ENCODE peak calls at places on chromosomes 16 and 17, in seven cellular contexts. One of them, this sample, is unnamed.
A peak's percentile ranks its signal among the peaks of the same experiment; 100 is the strongest.

GRCh38 chr16:25038239-25038954 is 23.2 kb upstream of the ARHGAP17 start:
- DNase-seq in H1: no peak
- DNase-seq in mesenchymal stem cell: no peak
- DNase-seq in IMR-90: no peak
- DNase-seq in mesendoderm: no peak
- DNase-seq in H9: no peak
- DNase-seq in trophoblast cell: no peak
- DNase-seq in this sample: no peak

GRCh38 chr16:67277999-67278772 is 1.1 kb upstream of the PLEKHG4 start:
- DNase-seq in mesendoderm: no peak
- DNase-seq in H1: no peak
- DNase-seq in H9: no peak
- DNase-seq in trophoblast cell: no peak
- DNase-seq in IMR-90: peak; percentile 90
- DNase-seq in mesenchymal stem cell: peak; percentile 87
- DNase-seq in this sample: no peak

GRCh38 chr16:76577003-76577402 is 299.8 kb downstream of the CNTNAP4 start:
- DNase-seq in IMR-90: no peak
- DNase-seq in H1: no peak
- DNase-seq in H9: no peak
- DNase-seq in trophoblast cell: no peak
- DNase-seq in mesendoderm: no peak
- DNase-seq in mesenchymal stem cell: no peak
- DNase-seq in this sample: no peak

GRCh38 chr16:77359065-77359502 is 75.8 kb downstream of the ADAMTS18 start:
- DNase-seq in IMR-90: peak; percentile 0
- DNase-seq in mesendoderm: no peak
- DNase-seq in mesenchymal stem cell: peak; percentile 57
- DNase-seq in trophoblast cell: no peak
- DNase-seq in H9: no peak
- DNase-seq in H1: no peak
- DNase-seq in this sample: peak; percentile 18

GRCh38 chr17:10698116-10698818 is 873 bp downstream of the ADPRM start:
- DNase-seq in mesendoderm: peak; percentile 7
- DNase-seq in H1: no peak
- DNase-seq in trophoblast cell: peak; percentile 8
- DNase-seq in H9: no peak
- DNase-seq in mesenchymal stem cell: peak; percentile 39
- DNase-seq in IMR-90: peak; percentile 10
- DNase-seq in this sample: no peak

GRCh38 chr17:53736516-53737274 is 86.0 kb upstream of the KIF2B start:
- DNase-seq in mesenchymal stem cell: no peak
- DNase-seq in trophoblast cell: no peak
- DNase-seq in H1: no peak
- DNase-seq in mesendoderm: no peak
- DNase-seq in IMR-90: no peak
- DNase-seq in H9: no peak
- DNase-seq in this sample: no peak

GRCh38 chr16:11152205-11152604 is 103.8 kb downstream of the SOCS1 start:
- DNase-seq in mesenchymal stem cell: no peak
- DNase-seq in IMR-90: no peak
- DNase-seq in trophoblast cell: no peak
- DNase-seq in mesendoderm: no peak
- DNase-seq in H9: no peak
- DNase-seq in H1: no peak
- DNase-seq in this sample: no peak

GRCh38 chr17:81417049-81417878 is 22.0 kb downstream of the BAHCC1 start:
- DNase-seq in mesenchymal stem cell: no peak
- DNase-seq in IMR-90: no peak
- DNase-seq in trophoblast cell: no peak
- DNase-seq in H9: no peak
- DNase-seq in mesendoderm: no peak
- DNase-seq in H1: no peak
- DNase-seq in this sample: no peak

GRCh38 chr17:34668206-34668605 is 88.8 kb downstream of the TMEM132E start:
- DNase-seq in H1: no peak
- DNase-seq in mesenchymal stem cell: no peak
- DNase-seq in mesendoderm: no peak
- DNase-seq in IMR-90: no peak
- DNase-seq in trophoblast cell: no peak
- DNase-seq in H9: no peak
- DNase-seq in this sample: no peak

GRCh38 chr17:75575197-75575596 is 12.4 kb upstream of the MYO15B start:
- DNase-seq in mesenchymal stem cell: no peak
- DNase-seq in trophoblast cell: no peak
- DNase-seq in IMR-90: no peak
- DNase-seq in H1: no peak
- DNase-seq in mesendoderm: no peak
- DNase-seq in H9: no peak
- DNase-seq in this sample: no peak

GRCh38 chr17:75574404-75575093 is 13.1 kb upstream of the MYO15B start:
- DNase-seq in mesendoderm: no peak
- DNase-seq in mesenchymal stem cell: no peak
- DNase-seq in H1: no peak
- DNase-seq in trophoblast cell: no peak
- DNase-seq in IMR-90: no peak
- DNase-seq in H9: no peak
- DNase-seq in this sample: no peak

GRCh38 chr17:75573994-75574393 is 13.6 kb upstream of the MYO15B start:
- DNase-seq in IMR-90: no peak
- DNase-seq in mesenchymal stem cell: no peak
- DNase-seq in mesendoderm: no peak
- DNase-seq in trophoblast cell: no peak
- DNase-seq in H1: no peak
- DNase-seq in H9: no peak
- DNase-seq in this sample: no peak

GRCh38 chr17:75576661-75577060 is 10.9 kb upstream of the MYO15B start:
- DNase-seq in mesenchymal stem cell: no peak
- DNase-seq in IMR-90: no peak
- DNase-seq in H9: no peak
- DNase-seq in trophoblast cell: peak; percentile 52
- DNase-seq in H1: no peak
- DNase-seq in mesendoderm: no peak
- DNase-seq in this sample: no peak

DNA sequence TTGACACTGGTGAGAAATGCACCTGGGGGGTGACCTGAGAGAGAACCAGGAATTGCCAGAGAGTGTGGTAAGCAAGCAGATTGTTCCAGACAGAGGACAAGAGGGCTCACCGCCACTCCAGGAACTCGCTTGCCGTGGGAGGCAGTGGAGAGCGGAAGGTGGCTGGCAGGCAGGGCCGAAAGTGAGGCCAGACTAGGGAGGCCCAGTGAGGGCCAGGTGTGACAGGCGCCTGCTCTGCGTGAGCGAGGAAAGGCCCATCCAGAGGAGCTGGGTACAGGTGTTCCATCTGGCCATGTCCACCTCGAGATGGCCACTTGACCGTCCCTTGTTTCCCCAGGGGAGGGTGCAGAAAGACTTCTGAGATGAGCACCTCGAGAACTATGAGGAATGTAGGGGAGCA is 11.9 kb upstream of the MYO15B start:
- DNase-seq in mesenchymal stem cell: no peak
- DNase-seq in trophoblast cell: no peak
- DNase-seq in H9: no peak
- DNase-seq in mesendoderm: no peak
- DNase-seq in IMR-90: no peak
- DNase-seq in H1: no peak
- DNase-seq in this sample: no peak
- H4K8ac ChIP-seq in mesenchymal stem cell: no peak overlapping the region
- H4K8ac ChIP-seq in trophoblast cell: no peak overlapping the region
- H4K8ac ChIP-seq in H9: no peak overlapping the region
- H4K8ac ChIP-seq in mesendoderm: no peak overlapping the region
- H4K8ac ChIP-seq in IMR-90: no peak overlapping the region
- H4K8ac ChIP-seq in H1: no peak overlapping the region
- H4K8ac ChIP-seq in this sample: no peak overlapping the region

GRCh38 chr17:49224198-49224996 is 6.2 kb downstream of the PHOSPHO1 start:
- DNase-seq in H9: peak; percentile 82
- DNase-seq in trophoblast cell: no peak
- DNase-seq in IMR-90: no peak
- DNase-seq in mesendoderm: peak; percentile 53
- DNase-seq in H1: peak; percentile 78
- DNase-seq in mesenchymal stem cell: peak; percentile 23
- DNase-seq in this sample: no peak

GRCh38 chr17:49225554-49226236 is 4.9 kb downstream of the PHOSPHO1 start:
- DNase-seq in trophoblast cell: no peak
- DNase-seq in H9: no peak
- DNase-seq in IMR-90: no peak
- DNase-seq in H1: no peak
- DNase-seq in mesendoderm: no peak
- DNase-seq in mesenchymal stem cell: no peak
- DNase-seq in this sample: no peak

GRCh38 chr17:49224997-49225337 is 5.6 kb downstream of the PHOSPHO1 start:
- DNase-seq in trophoblast cell: no peak
- DNase-seq in mesenchymal stem cell: no peak
- DNase-seq in H9: no peak
- DNase-seq in H1: no peak
- DNase-seq in mesendoderm: no peak
- DNase-seq in IMR-90: no peak
- DNase-seq in this sample: no peak

GRCh38 chr17:49223517-49224197 is 6.9 kb downstream of the PHOSPHO1 start:
- DNase-seq in H1: peak; percentile 97
- DNase-seq in IMR-90: peak; percentile 10
- DNase-seq in H9: peak; percentile 90
- DNase-seq in mesenchymal stem cell: peak; percentile 38
- DNase-seq in trophoblast cell: peak; percentile 40
- DNase-seq in mesendoderm: peak; percentile 63
- DNase-seq in this sample: peak; percentile 67

DNA sequence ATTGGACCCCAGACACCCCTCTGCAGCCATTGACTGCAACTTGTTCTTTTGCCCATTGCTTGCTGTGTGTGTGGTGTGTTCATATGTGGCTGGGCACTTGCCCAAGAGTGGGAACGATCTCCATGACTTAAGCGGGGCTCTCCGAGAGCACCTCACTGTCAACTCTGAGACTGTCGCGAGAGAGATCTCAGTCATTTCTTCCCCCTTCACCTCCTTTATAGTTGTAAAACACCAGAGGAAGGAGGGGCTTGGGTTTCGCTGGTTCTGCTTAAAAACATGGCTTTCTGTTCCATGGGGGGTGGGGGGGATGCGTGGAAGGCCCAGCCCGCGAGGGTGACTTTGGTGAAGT is 7.4 kb downstream of the PHOSPHO1 start:
- DNase-seq in mesenchymal stem cell: no peak
- DNase-seq in trophoblast cell: no peak
- DNase-seq in IMR-90: no peak
- DNase-seq in H9: no peak
- DNase-seq in H1: no peak
- DNase-seq in mesendoderm: no peak
- DNase-seq in this sample: no peak
- H3K4me2 ChIP-seq in mesenchymal stem cell: peak overlapping the region; percentile 7
- H3K4me2 ChIP-seq in trophoblast cell: no peak overlapping the region
- H3K4me2 ChIP-seq in IMR-90: peak overlapping the region; percentile 28
- H3K4me2 ChIP-seq in H9: peak overlapping the region; percentile 62
- H3K4me2 ChIP-seq in H1: peak overlapping the region; percentile 78
- H3K4me2 ChIP-seq in mesendoderm: no peak overlapping the region
- H3K4me2 ChIP-seq in this sample: peak overlapping the region; percentile 2

GRCh38 chr16:4337540-4338088 is 13.5 kb downstream of the PAM16 start:
- DNase-seq in IMR-90: no peak
- DNase-seq in H9: no peak
- DNase-seq in H1: no peak
- DNase-seq in trophoblast cell: no peak
- DNase-seq in mesendoderm: no peak
- DNase-seq in mesenchymal stem cell: no peak
- DNase-seq in this sample: no peak

GRCh38 chr16:4333308-4333638 is 17.4 kb downstream of the GLIS2 start:
- DNase-seq in IMR-90: no peak
- DNase-seq in mesenchymal stem cell: no peak
- DNase-seq in mesendoderm: no peak
- DNase-seq in H1: no peak
- DNase-seq in H9: no peak
- DNase-seq in trophoblast cell: no peak
- DNase-seq in this sample: no peak

GRCh38 chr16:4336701-4337539 is 14.2 kb downstream of the PAM16 start:
- DNase-seq in mesenchymal stem cell: no peak
- DNase-seq in H9: peak; percentile 31
- DNase-seq in IMR-90: no peak
- DNase-seq in mesendoderm: no peak
- DNase-seq in trophoblast cell: no peak
- DNase-seq in H1: no peak
- DNase-seq in this sample: no peak

GRCh38 chr16:4332623-4333307 is 16.9 kb downstream of the GLIS2 start:
- DNase-seq in H9: no peak
- DNase-seq in mesenchymal stem cell: no peak
- DNase-seq in H1: no peak
- DNase-seq in mesendoderm: no peak
- DNase-seq in trophoblast cell: no peak
- DNase-seq in IMR-90: no peak
- DNase-seq in this sample: no peak

DNA sequence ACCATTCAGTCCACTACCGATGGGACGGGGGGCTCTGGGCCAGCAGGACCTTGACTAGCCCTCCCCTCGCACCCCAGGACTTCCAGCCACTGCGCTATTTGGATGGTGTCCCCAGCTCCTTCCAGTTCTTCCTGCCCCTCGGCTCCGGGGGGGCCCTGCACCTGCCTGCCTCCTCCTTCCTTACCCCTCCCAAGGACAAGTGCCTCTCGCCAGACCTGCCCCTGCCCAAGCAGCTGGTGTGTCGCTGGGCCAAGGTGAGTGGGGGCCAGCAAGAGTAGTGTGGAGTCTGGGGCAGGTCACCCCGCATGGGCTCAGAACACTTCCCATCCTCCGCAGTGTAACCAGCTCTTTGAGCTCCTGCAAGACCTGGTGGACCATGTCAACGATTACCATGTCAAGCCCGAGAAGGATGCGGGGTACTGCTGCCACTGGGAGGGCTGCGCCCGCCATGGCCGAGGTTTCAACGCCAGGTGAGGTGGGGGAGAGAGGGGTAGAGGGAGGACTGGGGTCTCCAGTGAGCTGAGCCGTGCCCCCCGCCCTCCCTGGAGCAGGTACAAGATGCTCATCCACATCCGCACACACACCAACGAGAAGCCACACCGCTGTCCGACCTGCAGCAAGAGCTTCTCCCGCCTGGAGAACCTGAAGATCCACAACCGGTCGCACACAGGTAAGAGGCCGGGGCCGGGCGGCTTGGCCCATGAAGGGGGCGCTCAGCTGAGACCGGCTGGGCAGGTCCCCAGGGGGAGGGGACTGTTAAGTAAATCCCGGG is 16.2 kb downstream of the PAM16 start:
- DNase-seq in trophoblast cell: no peak
- DNase-seq in IMR-90: no peak
- DNase-seq in mesenchymal stem cell: no peak
- DNase-seq in mesendoderm: no peak
- DNase-seq in H1: no peak
- DNase-seq in H9: peak; percentile 36
- DNase-seq in this sample: no peak
- H4K8ac ChIP-seq in trophoblast cell: no peak overlapping the region
- H4K8ac ChIP-seq in IMR-90: no peak overlapping the region
- H4K8ac ChIP-seq in mesenchymal stem cell: no peak overlapping the region
- H4K8ac ChIP-seq in mesendoderm: no peak overlapping the region
- H4K8ac ChIP-seq in H1: no peak overlapping the region
- H4K8ac ChIP-seq in H9: no peak overlapping the region
- H4K8ac ChIP-seq in this sample: no peak overlapping the region

DNA sequence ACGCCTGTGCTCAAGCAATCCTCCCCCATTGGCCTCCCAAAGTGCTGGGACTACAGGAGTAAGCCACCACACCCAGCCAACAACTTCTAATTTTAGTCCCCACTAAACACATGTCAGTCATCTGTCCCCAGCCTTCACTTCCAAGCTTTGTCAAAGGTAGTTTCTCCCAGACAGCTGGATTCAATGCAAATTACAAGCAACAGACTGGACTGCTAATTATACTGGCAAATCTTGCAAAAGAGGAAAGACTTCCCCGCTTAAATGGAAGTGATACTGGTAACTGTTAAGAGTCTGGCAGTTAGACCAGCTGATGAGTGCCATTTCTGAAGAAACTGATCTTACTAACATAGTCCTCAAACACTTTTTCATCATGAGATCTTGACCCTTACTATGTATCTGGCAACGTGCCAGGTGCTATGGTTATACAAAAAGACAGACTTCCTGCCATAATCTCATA is 8.2 kb upstream of the GGA2 start:
- DNase-seq in IMR-90: peak; percentile 32
- DNase-seq in mesenchymal stem cell: no peak
- DNase-seq in H9: no peak
- DNase-seq in H1: no peak
- DNase-seq in trophoblast cell: no peak
- DNase-seq in mesendoderm: no peak
- DNase-seq in this sample: no peak
- H3K4me2 ChIP-seq in IMR-90: no peak overlapping the region
- H3K4me2 ChIP-seq in mesenchymal stem cell: no peak overlapping the region
- H3K4me2 ChIP-seq in H9: no peak overlapping the region
- H3K4me2 ChIP-seq in H1: no peak overlapping the region
- H3K4me2 ChIP-seq in trophoblast cell: no peak overlapping the region
- H3K4me2 ChIP-seq in mesendoderm: no peak overlapping the region
- H3K4me2 ChIP-seq in this sample: no peak overlapping the region